ENCODE peak calls at places on chromosomes 5 and 9, in five cellular contexts. D is mesenchymal stem cell, M is endothelial cell of umbilical vein, J is neural progenitor cell, S is HepG2. W is an unnamed sample.
A peak's percentile ranks its signal among the peaks of the same experiment; 100 is the strongest.

GRCh38 chr5:172284275-172284971 is 859 bp upstream of the UBTD2 start:
- DNase-seq in S (no peak), M (peak; percentile 25), J (no peak), D (no peak), W (no peak)

GRCh38 chr9:115391166-115391825 is 273.3 kb upstream of the TNC start:
- DNase-seq in M (no peak), D (no peak), S (no peak), J (no peak), W (no peak)

GRCh38 chr5:38297830-38298608 is 39.7 kb downstream of the EGFLAM start:
- DNase-seq in M (no peak), J (no peak), S (no peak), D (no peak), W (no peak)

GRCh38 chr9:120344230-120344629 is 235.7 kb downstream of the CDK5RAP2 start:
- DNase-seq in S (peak; percentile 37), M (no peak), D (peak; percentile 52), J (no peak), W (no peak)

GRCh38 chr9:108897324-108898096 is 35.4 kb downstream of the ACTL7A start:
- DNase-seq in M (no peak), S (peak; percentile 18), D (no peak), J (no peak), W (no peak)

GRCh38 chr5:76391014-76391413 is 12.1 kb upstream of the IQGAP2 start:
- DNase-seq in J (no peak), M (no peak), D (no peak), S (no peak), W (peak; percentile 34)

GRCh38 chr9:133657120-133657661 is 21.0 kb downstream of the DBH start:
- DNase-seq in D (no peak), M (no peak), S (no peak), J (no peak), W (no peak)

GRCh38 chr9:137116728-137117127 is 2.2 kb upstream of the DPP7 start:
- DNase-seq in D (no peak), J (no peak), M (no peak), S (peak; percentile 70), W (no peak)

GRCh38 chr9:109499631-109500120 is 1.6 kb upstream of the PTPN3 start:
- DNase-seq in S (peak; percentile 45), D (peak; percentile 43), M (no peak), J (peak; percentile 71), W (no peak)

GRCh38 chr5:8059337-8059736 is 190.4 kb downstream of the MTRR start:
- DNase-seq in S (no peak), J (no peak), M (no peak), D (no peak), W (no peak)

GRCh38 chr5:66947458-66947857 is 249.1 kb downstream of the CD180 start:
- DNase-seq in M (no peak), S (no peak), J (no peak), D (no peak), W (no peak)

GRCh38 chr9:94851467-94851866 is 125.0 kb downstream of the AOPEP start:
- DNase-seq in M (no peak), S (no peak), J (no peak), D (no peak), W (no peak)

GRCh38 chr9:97277953-97278352 is 29.5 kb upstream of the CCDC180 start:
- DNase-seq in M (no peak), J (no peak), D (no peak), S (no peak), W (no peak)

GRCh38 chr9:70159630-70160029 is 99.1 kb upstream of the SMC5 start:
- DNase-seq in S (no peak), D (peak; percentile 27), J (no peak), M (no peak), W (no peak)

GRCh38 chr9:135522137-135522877 is 1.1 kb downstream of the LCN1 start:
- DNase-seq in S (no peak), J (no peak), M (no peak), D (no peak), W (no peak)

GRCh38 chr5:177129206-177129605 is 4.4 kb upstream of the NSD1 start:
- DNase-seq in S (no peak), J (no peak), D (no peak), M (no peak), W (no peak)

GRCh38 chr9:124778575-124779367 is 1.8 kb downstream of the OLFML2A start:
- DNase-seq in J (no peak), M (no peak), D (no peak), S (no peak), W (no peak)

GRCh38 chr5:108753877-108754276 is 6.2 kb downstream of the FER start:
- DNase-seq in M (no peak), D (no peak), J (no peak), S (no peak), W (no peak)

GRCh38 chr9:109817846-109818472 is 38.0 kb downstream of the PALM2AKAP2 start:
- DNase-seq in J (peak; percentile 94), M (peak; percentile 88), D (peak; percentile 97), S (peak; percentile 83), W (peak; percentile 45)

GRCh38 chr9:4010309-4010708 is 289.6 kb downstream of the GLIS3 start:
- DNase-seq in S (no peak), J (no peak), D (no peak), M (no peak), W (no peak)

GRCh38 chr5:159094745-159095144 is 5.0 kb downstream of the EBF1 start:
- DNase-seq in M (peak; percentile 11), J (peak; percentile 56), S (peak; percentile 8), D (peak; percentile 74), W (peak; percentile 86)

GRCh38 chr5:125331987-125332628 is 585.7 kb upstream of the ZNF608 start:
- DNase-seq in M (no peak), D (no peak), S (no peak), J (no peak), W (no peak)

GRCh38 chr9:127426756-127427155 is 2.6 kb downstream of the ZNF79 start:
- DNase-seq in D (no peak), M (no peak), S (no peak), J (no peak), W (no peak)

GRCh38 chr5:128477946-128478345 is 60.1 kb downstream of the FBN2 start:
- DNase-seq in J (no peak), D (no peak), S (no peak), M (no peak), W (no peak)

GRCh38 chr9:114925672-114926071 is 4.7 kb downstream of the TNFSF8 start:
- DNase-seq in M (no peak), D (no peak), S (no peak), J (no peak), W (no peak)

GRCh38 chr5:83099001-83099400 is 21.7 kb downstream of the XRCC4 start:
- DNase-seq in J (no peak), M (no peak), D (no peak), S (no peak), W (no peak)

GRCh38 chr5:132820162-132820754 is 7.2 kb downstream of the SOWAHA start:
- DNase-seq in D (peak; percentile 88), S (peak; percentile 88), M (peak; percentile 87), J (peak; percentile 95), W (peak; percentile 83)

GRCh38 chr9:71630371-71630770 is 137.9 kb downstream of the CEMIP2 start:
- DNase-seq in S (no peak), M (peak; percentile 89), D (no peak), J (no peak), W (peak; percentile 39)

GRCh38 chr5:124402144-124402581 is 344.3 kb downstream of the ZNF608 start:
- DNase-seq in J (no peak), S (no peak), D (peak; percentile 78), M (peak; percentile 37), W (no peak)

GRCh38 chr5:149785341-149785740 is 55.2 kb downstream of the PPARGC1B start:
- DNase-seq in M (no peak), D (no peak), J (no peak), S (no peak), W (no peak)

GRCh38 chr9:77475641-77476473 is 172.3 kb downstream of the GNA14 start:
- DNase-seq in M (peak; percentile 33), D (no peak), J (no peak), S (no peak), W (peak; percentile 67)

GRCh38 chr9:21668504-21668903 is 133.9 kb upstream of the MTAP start:
- DNase-seq in S (no peak), D (no peak), J (no peak), M (no peak), W (no peak)

GRCh38 chr5:79973511-79973910 is 17.6 kb downstream of the MTX3 start:
- DNase-seq in D (no peak), S (no peak), M (no peak), J (peak; percentile 81), W (no peak)

GRCh38 chr5:93274291-93274690 is 306.7 kb downstream of the NR2F1-AS1 start:
- DNase-seq in M (peak; percentile 99), J (peak; percentile 11), S (no peak), D (peak; percentile 69), W (no peak)

DNA sequence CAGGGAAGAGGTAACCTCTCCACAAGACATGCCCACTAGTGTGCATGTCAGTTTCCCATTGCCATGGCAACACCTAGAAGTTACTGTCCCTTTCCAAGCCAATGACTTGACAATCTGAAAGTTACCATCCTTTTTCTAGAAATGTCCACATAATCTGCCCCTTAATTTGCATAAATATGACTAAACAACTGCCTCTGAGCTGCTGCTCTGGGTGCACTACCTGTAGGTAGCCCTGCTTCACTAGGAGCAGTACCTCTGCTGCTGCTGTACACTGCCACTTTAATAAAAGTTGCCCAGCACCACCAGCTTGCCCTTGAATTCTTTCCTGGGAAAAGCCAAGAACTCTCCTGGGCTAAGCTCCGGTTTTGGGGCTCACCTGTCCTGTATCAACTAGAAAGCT is 392.4 kb downstream of the NTRK2 start:
- DNase-seq in J (no peak), M (no peak), D (no peak), S (no peak), W (no peak)
- H3K4me2 ChIP-seq in J (no peak overlapping the region), M (no peak overlapping the region), D (no peak overlapping the region), S (no peak overlapping the region), W (no peak overlapping the region)

GRCh38 chr9:79584655-79584982 is 12.9 kb downstream of the TLE4 start:
- DNase-seq in M (no peak), D (no peak), S (no peak), J (no peak), W (no peak)
- H3K4me1 ChIP-seq in M (peaks cover 20% of the 10 kb centered on the region), D (peaks cover 3% of the 10 kb centered on the region), S (peaks cover 31% of the 10 kb centered on the region), J (peaks cover 49% of the 10 kb centered on the region), W (peaks cover 28% of the 10 kb centered on the region)

DNA sequence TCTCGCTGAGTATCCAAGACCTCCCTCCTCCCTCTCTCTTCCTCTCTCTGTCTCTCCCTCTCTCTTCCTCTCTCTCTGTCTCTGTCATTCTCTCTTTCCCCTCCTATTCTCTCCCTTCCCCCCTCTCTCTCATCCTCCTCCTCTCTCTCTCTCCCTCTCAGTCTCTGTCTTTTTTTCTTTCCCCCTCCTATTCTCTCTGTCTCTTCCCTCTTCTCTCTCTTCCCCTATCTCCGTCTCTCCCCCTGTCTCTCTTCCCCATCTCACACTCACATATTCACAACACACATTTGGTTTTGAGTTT is 8.1 kb downstream of the SLC6A19 start:
- DNase-seq in D (no peak), J (no peak), M (no peak), S (no peak), W (no peak)
- H3K9ac ChIP-seq in D (no peak overlapping the region), J (no peak overlapping the region), M (no peak overlapping the region), S (no peak overlapping the region), W (no peak overlapping the region)

GRCh38 chr5:17381926-17382325 is 116.1 kb upstream of the TAF11L2 start:
- DNase-seq in J (no peak), S (no peak), M (no peak), D (no peak), W (no peak)

GRCh38 chr5:17379188-17379951 is 118.7 kb upstream of the TAF11L2 start:
- DNase-seq in M (no peak), D (peak; percentile 77), J (no peak), S (no peak), W (no peak)

GRCh38 chr5:17374157-17374556 is 123.9 kb upstream of the TAF11L2 start:
- DNase-seq in D (no peak), J (no peak), S (no peak), M (no peak), W (no peak)

GRCh38 chr5:17374973-17375844 is 122.8 kb upstream of the TAF11L2 start:
- DNase-seq in M (no peak), J (no peak), S (peak; percentile 21), D (peak; percentile 61), W (no peak)

GRCh38 chr5:17378346-17378984 is 119.6 kb upstream of the TAF11L2 start:
- DNase-seq in J (no peak), S (no peak), M (no peak), D (peak; percentile 86), W (no peak)
- H3K4me2 ChIP-seq in J (no peak overlapping the region), S (no peak overlapping the region), M (no peak overlapping the region), D (no peak overlapping the region), W (no peak overlapping the region)

W was measured in DND-41.